ENCODE peak calls at places on chromosomes 1 and 21, in four cellular contexts. W, P, M and L are unnamed samples.

GRCh38 chr1:31310131-31310530 is 13.3 kb downstream of the ZCCHC17 start:
- DNase-seq in W (no peak), P (no peak), M (no peak), L (no peak)

GRCh38 chr1:68906431-68906830 is 409.5 kb upstream of the DEPDC1 start:
- DNase-seq in W (no peak), P (no peak), M (no peak), L (no peak)

GRCh38 chr1:17141441-17142197 is 22.4 kb upstream of the PADI2 start:
- DNase-seq in W (no peak), P (no peak), M (no peak), L (peak)

GRCh38 chr1:159932296-159933285 is 7.3 kb upstream of the TAGLN2 start:
- DNase-seq in W (no peak), P (no peak), M (no peak), L (no peak)

GRCh38 chr1:24946861-24947658 is 17.0 kb upstream of the RUNX3 start:
- DNase-seq in W (no peak), P (no peak), M (no peak), L (no peak)

GRCh38 chr1:230129341-230129740 is 62.3 kb downstream of the GALNT2 start:
- DNase-seq in W (no peak), P (no peak), M (no peak), L (no peak)

GRCh38 chr1:166164995-166165660 is 1.7 kb downstream of the FAM78B start:
- DNase-seq in W (peak), P (no peak), M (peak), L (no peak)

GRCh38 chr1:206946261-206946660 is at the start of gene PIGR:
- DNase-seq in W (no peak), P (no peak), M (no peak), L (no peak)

GRCh38 chr1:157963713-157964112 is 29.7 kb upstream of the KIRREL1 start:
- DNase-seq in W (peak), P (no peak), M (peak), L (no peak)

GRCh38 chr1:203520315-203520714 is 26.4 kb downstream of the OPTC start:
- DNase-seq in W (no peak), P (no peak), M (no peak), L (no peak)

GRCh38 chr21:27164208-27165172 is 197.6 kb upstream of the ADAMTS5 start:
- DNase-seq in W (no peak), P (no peak), M (no peak), L (no peak)

GRCh38 chr1:207649865-207650580 is 5.1 kb downstream of the CR1L start:
- DNase-seq in W (no peak), P (no peak), M (no peak), L (no peak)

GRCh38 chr1:177103005-177103404 is 61.5 kb downstream of the ASTN1 start:
- DNase-seq in W (no peak), P (no peak), M (no peak), L (no peak)

GRCh38 chr1:21764615-21765423 is 18.1 kb downstream of the USP48 start:
- DNase-seq in W (peak), P (no peak), M (peak), L (no peak)

GRCh38 chr1:6724517-6725141 is 23.0 kb upstream of the DNAJC11 start:
- DNase-seq in W (no peak), P (no peak), M (no peak), L (no peak)

GRCh38 chr1:150551049-150551783 is 2.0 kb downstream of the ADAMTSL4 start:
- DNase-seq in W (peak), P (peak), M (no peak), L (no peak)

GRCh38 chr21:32009263-32009662 is 136.4 kb downstream of the HUNK start:
- DNase-seq in W (no peak), P (no peak), M (no peak), L (no peak)

GRCh38 chr1:229603387-229604005 is 22.4 kb downstream of the TAF5L start:
- DNase-seq in W (no peak), P (no peak), M (no peak), L (no peak)

GRCh38 chr1:112337028-112337531 is 58.9 kb upstream of the CTTNBP2NL start:
- DNase-seq in W (peak), P (no peak), M (peak), L (no peak)

GRCh38 chr1:29698033-29698432 is 461.7 kb downstream of the PTPRU start:
- DNase-seq in W (peak), P (no peak), M (peak), L (no peak)

GRCh38 chr1:119647734-119648619 is at the start of gene ZNF697:
- DNase-seq in W (peak), P (peak), M (peak), L (no peak)

GRCh38 chr1:165675794-165676193 is 22.6 kb downstream of the ALDH9A1 start:
- DNase-seq in W (no peak), P (no peak), M (no peak), L (no peak)

GRCh38 chr1:199682081-199682480 is 345.4 kb upstream of the NR5A2 start:
- DNase-seq in W (no peak), P (no peak), M (no peak), L (no peak)

GRCh38 chr1:182725264-182725965 is 41.0 kb upstream of the RGS8 start:
- DNase-seq in W (no peak), P (no peak), M (no peak), L (no peak)

GRCh38 chr1:175195798-175196197 is 3.2 kb upstream of the KIAA0040 start:
- DNase-seq in W (no peak), P (no peak), M (no peak), L (no peak)

GRCh38 chr1:38076038-38076437 is 29.4 kb upstream of the POU3F1 start:
- DNase-seq in W (no peak), P (no peak), M (no peak), L (no peak)

GRCh38 chr1:24364975-24365678 is 46.0 kb downstream of the GRHL3 start:
- DNase-seq in W (no peak), P (no peak), M (no peak), L (peak)

GRCh38 chr1:160328171-160328570 is 14.9 kb downstream of the COPA start:
- DNase-seq in W (no peak), P (no peak), M (no peak), L (no peak)

GRCh38 chr21:21051109-21052055 is 53.2 kb downstream of the NCAM2 start:
- DNase-seq in W (no peak), P (no peak), M (no peak), L (no peak)

GRCh38 chr1:107682467-107682866 is 282.5 kb downstream of the VAV3 start:
- DNase-seq in W (no peak), P (no peak), M (no peak), L (no peak)

GRCh38 chr1:59057211-59057694 is 239.6 kb upstream of the FGGY start:
- DNase-seq in W (peak), P (no peak), M (peak), L (no peak)

DNA sequence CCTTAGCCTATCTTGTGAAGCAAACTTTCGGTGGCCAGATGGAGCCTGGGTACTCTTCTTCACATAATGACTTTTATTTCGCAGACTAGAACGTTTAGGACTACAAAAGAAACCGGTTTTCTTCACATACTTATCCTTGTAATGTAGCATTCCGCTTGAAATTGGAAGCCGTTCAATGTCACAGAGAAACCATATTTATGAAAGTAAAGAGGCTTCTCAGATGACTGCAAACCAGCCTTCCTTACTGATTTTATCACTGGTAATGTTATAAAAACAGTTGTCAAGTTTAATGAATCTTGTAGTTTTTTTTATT is 94.1 kb downstream of the PPIAL4G start:
- DNase-seq in W (no peak), P (no peak), M (no peak), L (no peak)
- H3K4me3 ChIP-seq in W (peak), P (peak), M (peak), L (peak)

DNA sequence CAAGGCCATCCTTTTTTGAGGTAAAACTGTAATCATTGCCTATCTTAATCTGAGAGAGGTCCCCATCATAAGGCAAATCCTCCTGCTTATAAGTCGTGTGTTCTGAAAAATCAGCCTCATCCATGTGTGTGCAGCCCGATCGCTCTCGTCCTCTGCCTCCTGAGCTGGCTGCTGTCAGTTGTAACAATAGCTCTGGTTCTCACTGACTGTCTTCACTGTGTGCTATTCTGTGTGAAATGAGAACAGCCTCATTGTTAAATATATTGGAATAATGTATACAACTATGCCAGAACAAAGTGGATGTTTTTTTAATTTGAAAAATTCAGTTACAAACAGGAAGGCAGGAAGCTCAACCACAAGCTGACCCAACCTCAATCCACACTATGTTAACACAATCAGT is 4.4 kb downstream of the AKNAD1 start:
- DNase-seq in W (no peak), P (no peak), M (no peak), L (no peak)
- H3K4me3 ChIP-seq in W (no peak), P (no peak), M (no peak), L (no peak)

GRCh38 chr1:10637833-10638558 is 158.4 kb downstream of the CASZ1 start:
- DNase-seq in W (no peak), P (no peak), M (no peak), L (no peak)
- H3K4me3 ChIP-seq in W (no peak), P (peak), M (no peak), L (no peak)

GRCh38 chr1:153615406-153615805 is 719 bp downstream of the S100A14 start:
- DNase-seq in W (no peak), P (no peak), M (no peak), L (no peak)
- H3K4me3 ChIP-seq in W (no peak), P (no peak), M (no peak), L (no peak)

GRCh38 chr1:41240806-41241747 is 1.0 kb downstream of the SCMH1 start:
- DNase-seq in W (peak), P (peak), M (peak), L (no peak)

GRCh38 chr1:41246568-41246967 is 4.5 kb upstream of the SCMH1 start:
- DNase-seq in W (no peak), P (no peak), M (no peak), L (no peak)

GRCh38 chr1:41241748-41242644 is at the start of gene SCMH1:
- DNase-seq in W (peak), P (peak), M (peak), L (no peak)

GRCh38 chr1:41242645-41243171 is 602 bp upstream of the SCMH1 start:
- DNase-seq in W (no peak), P (no peak), M (no peak), L (no peak)

DNA sequence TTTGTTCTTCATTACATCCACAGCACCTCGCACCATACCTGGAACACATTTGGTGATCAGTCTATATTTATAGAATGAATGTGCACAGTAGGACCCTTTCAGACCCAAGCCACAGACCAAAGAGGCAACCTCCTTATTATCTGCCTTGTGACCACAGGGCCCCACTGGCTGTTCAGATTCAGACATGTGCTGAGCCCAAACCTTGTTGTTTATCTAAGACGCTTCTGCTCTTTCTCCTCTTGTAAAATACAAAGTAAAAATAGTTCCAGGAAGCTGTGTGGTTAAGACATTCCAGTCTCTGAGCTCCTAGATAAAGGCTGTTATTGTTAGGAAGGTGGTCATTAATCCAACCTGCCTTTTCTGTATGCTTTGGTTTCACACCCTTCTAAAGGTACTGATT is 3.6 kb upstream of the SCMH1 start:
- DNase-seq in W (no peak), P (no peak), M (no peak), L (no peak)
- H3K4me3 ChIP-seq in W (no peak), P (no peak), M (no peak), L (no peak)

GRCh38 chr1:155137129-155137528 is 1.5 kb downstream of the SLC50A1 start:
- DNase-seq in W (no peak), P (no peak), M (no peak), L (no peak)
- H3K4me3 ChIP-seq in W (no peak), P (peak), M (no peak), L (peak)

DNA sequence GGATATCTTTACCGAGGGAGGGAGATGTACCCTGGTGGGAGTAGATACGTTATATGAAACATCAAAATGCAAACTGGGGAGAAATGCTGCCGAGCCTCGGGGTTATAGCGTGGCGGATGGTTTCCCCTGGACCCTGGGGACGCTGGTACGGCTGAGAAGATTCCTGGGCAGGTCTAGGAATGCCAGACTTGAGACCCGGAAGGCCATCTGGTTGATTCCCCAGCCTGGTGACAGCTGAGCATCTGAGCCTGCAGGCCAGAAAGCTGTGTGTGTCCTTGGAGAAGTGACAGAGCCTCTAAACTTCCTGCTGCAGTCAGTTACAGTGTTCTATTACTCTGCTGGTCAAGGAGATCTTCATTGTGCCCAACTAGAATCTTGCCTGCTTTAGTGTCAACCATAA is 2.3 kb downstream of the VASH2 start:
- DNase-seq in W (no peak), P (no peak), M (no peak), L (no peak)
- H3K4me3 ChIP-seq in W (no peak), P (no peak), M (no peak), L (peak)